ENCODE peak calls at places on chromosomes 6 and 20, in six cellular contexts. One of them, this sample, is unnamed.

GRCh38 chr20:25148982-25149846 is 46.3 kb upstream of the ENTPD6 start:
- DNase-seq in fibroblast of lung: peak; percentile 4
- DNase-seq in MM.1S: no peak
- DNase-seq in mammary epithelial cell: no peak
- DNase-seq in PC-3: no peak
- DNase-seq in K562: no peak
- DNase-seq in this sample: no peak

GRCh38 chr6:110537208-110538123 is 61.1 kb upstream of the SLC22A16 start:
- DNase-seq in PC-3: peak; percentile 93
- DNase-seq in K562: no peak
- DNase-seq in mammary epithelial cell: peak; percentile 99
- DNase-seq in MM.1S: no peak
- DNase-seq in fibroblast of lung: peak; percentile 96
- DNase-seq in this sample: no peak

GRCh38 chr6:24517659-24518538 is 23.1 kb downstream of the ALDH5A1 start:
- DNase-seq in PC-3: no peak
- DNase-seq in mammary epithelial cell: no peak
- DNase-seq in fibroblast of lung: no peak
- DNase-seq in K562: no peak
- DNase-seq in MM.1S: peak; percentile 53
- DNase-seq in this sample: no peak

GRCh38 chr6:160160450-160160849 is 38.8 kb downstream of the SLC22A1 start:
- DNase-seq in mammary epithelial cell: no peak
- DNase-seq in MM.1S: no peak
- DNase-seq in K562: peak; percentile 46
- DNase-seq in PC-3: peak; percentile 55
- DNase-seq in fibroblast of lung: peak; percentile 48
- DNase-seq in this sample: no peak

GRCh38 chr6:168574075-168574698 is 133.2 kb downstream of the SMOC2 start:
- DNase-seq in mammary epithelial cell: no peak
- DNase-seq in PC-3: no peak
- DNase-seq in MM.1S: no peak
- DNase-seq in fibroblast of lung: no peak
- DNase-seq in K562: no peak
- DNase-seq in this sample: no peak

GRCh38 chr20:52789716-52790115 is 182.4 kb upstream of the TSHZ2 start:
- DNase-seq in PC-3: no peak
- DNase-seq in MM.1S: no peak
- DNase-seq in mammary epithelial cell: no peak
- DNase-seq in K562: no peak
- DNase-seq in fibroblast of lung: no peak
- DNase-seq in this sample: no peak

GRCh38 chr6:12537389-12537788 is 179.2 kb upstream of the PHACTR1 start:
- DNase-seq in PC-3: no peak
- DNase-seq in mammary epithelial cell: no peak
- DNase-seq in MM.1S: no peak
- DNase-seq in K562: no peak
- DNase-seq in fibroblast of lung: no peak
- DNase-seq in this sample: no peak

GRCh38 chr6:4922488-4923037 is 81.3 kb downstream of the RPP40 start:
- DNase-seq in mammary epithelial cell: no peak
- DNase-seq in PC-3: no peak
- DNase-seq in MM.1S: no peak
- DNase-seq in K562: no peak
- DNase-seq in fibroblast of lung: no peak
- DNase-seq in this sample: no peak

GRCh38 chr6:86477510-86478166 is 459.7 kb upstream of the HTR1E start:
- DNase-seq in fibroblast of lung: no peak
- DNase-seq in PC-3: no peak
- DNase-seq in mammary epithelial cell: no peak
- DNase-seq in K562: no peak
- DNase-seq in MM.1S: peak; percentile 92
- DNase-seq in this sample: peak; percentile 70

GRCh38 chr6:143449731-143450452 is 603 bp downstream of the ADAT2 start:
- DNase-seq in MM.1S: peak; percentile 26
- DNase-seq in PC-3: peak; percentile 22
- DNase-seq in K562: peak; percentile 38
- DNase-seq in mammary epithelial cell: no peak
- DNase-seq in fibroblast of lung: peak; percentile 59
- DNase-seq in this sample: peak; percentile 30

GRCh38 chr20:17810847-17811604 is 111.3 kb downstream of the BANF2 start:
- DNase-seq in K562: no peak
- DNase-seq in MM.1S: no peak
- DNase-seq in fibroblast of lung: no peak
- DNase-seq in PC-3: no peak
- DNase-seq in mammary epithelial cell: no peak
- DNase-seq in this sample: no peak

GRCh38 chr6:43608310-43608763 is 20.7 kb downstream of the GTPBP2 start:
- DNase-seq in PC-3: peak; percentile 86
- DNase-seq in MM.1S: peak; percentile 48
- DNase-seq in fibroblast of lung: peak; percentile 93
- DNase-seq in mammary epithelial cell: peak; percentile 45
- DNase-seq in K562: peak; percentile 74
- DNase-seq in this sample: peak; percentile 84

GRCh38 chr6:168417158-168417557 is 23.8 kb upstream of the SMOC2 start:
- DNase-seq in PC-3: no peak
- DNase-seq in mammary epithelial cell: no peak
- DNase-seq in fibroblast of lung: no peak
- DNase-seq in MM.1S: no peak
- DNase-seq in K562: no peak
- DNase-seq in this sample: peak; percentile 22

GRCh38 chr20:54456972-54457371 is 18.4 kb upstream of the DOK5 start:
- DNase-seq in fibroblast of lung: no peak
- DNase-seq in mammary epithelial cell: no peak
- DNase-seq in MM.1S: no peak
- DNase-seq in PC-3: no peak
- DNase-seq in K562: no peak
- DNase-seq in this sample: no peak

DNA sequence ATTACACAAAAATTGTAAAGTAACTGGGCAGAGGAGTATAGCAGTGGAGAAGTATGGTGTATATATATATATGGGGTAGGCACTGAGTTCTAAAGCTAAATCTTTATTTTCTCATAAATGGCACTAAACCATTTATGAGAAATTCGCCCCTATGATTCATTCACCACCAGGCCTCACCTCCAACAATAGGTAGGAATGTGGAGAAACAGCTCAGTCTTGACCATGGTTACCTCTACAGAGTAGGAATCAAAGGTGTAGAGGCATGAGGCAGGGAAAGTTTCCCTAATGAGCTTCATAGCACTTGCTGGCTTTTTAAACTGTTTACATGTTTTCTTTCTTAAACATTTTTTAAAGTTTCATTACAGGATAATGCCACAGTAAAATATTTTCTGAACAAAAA is 36.9 kb upstream of the SUMO4 start:
- DNase-seq in MM.1S: no peak
- DNase-seq in PC-3: peak; percentile 73
- DNase-seq in K562: no peak
- DNase-seq in fibroblast of lung: no peak
- DNase-seq in mammary epithelial cell: peak; percentile 77
- DNase-seq in this sample: no peak
- H4K20me1 ChIP-seq in MM.1S: no peaks in the 10 kb centered on the region
- H4K20me1 ChIP-seq in PC-3: no peaks in the 10 kb centered on the region
- H4K20me1 ChIP-seq in K562: peaks cover 13% of the 10 kb centered on the region
- H4K20me1 ChIP-seq in fibroblast of lung: no peaks in the 10 kb centered on the region
- H4K20me1 ChIP-seq in mammary epithelial cell: no peaks in the 10 kb centered on the region
- H4K20me1 ChIP-seq in this sample: peaks cover 74% of the 10 kb centered on the region

GRCh38 chr6:170000071-170000843 is 248.8 kb downstream of the ERMARD start:
- DNase-seq in fibroblast of lung: no peak
- DNase-seq in MM.1S: no peak
- DNase-seq in PC-3: no peak
- DNase-seq in mammary epithelial cell: no peak
- DNase-seq in K562: no peak
- DNase-seq in this sample: no peak
- H3K9me3 ChIP-seq in fibroblast of lung: no peaks in the 10 kb centered on the region
- H3K9me3 ChIP-seq in MM.1S: no peaks in the 10 kb centered on the region
- H3K9me3 ChIP-seq in PC-3: no peaks in the 10 kb centered on the region
- H3K9me3 ChIP-seq in mammary epithelial cell: peaks cover 17% of the 10 kb centered on the region
- H3K9me3 ChIP-seq in K562: no peaks in the 10 kb centered on the region
- H3K9me3 ChIP-seq in this sample: peaks cover 12% of the 10 kb centered on the region

DNA sequence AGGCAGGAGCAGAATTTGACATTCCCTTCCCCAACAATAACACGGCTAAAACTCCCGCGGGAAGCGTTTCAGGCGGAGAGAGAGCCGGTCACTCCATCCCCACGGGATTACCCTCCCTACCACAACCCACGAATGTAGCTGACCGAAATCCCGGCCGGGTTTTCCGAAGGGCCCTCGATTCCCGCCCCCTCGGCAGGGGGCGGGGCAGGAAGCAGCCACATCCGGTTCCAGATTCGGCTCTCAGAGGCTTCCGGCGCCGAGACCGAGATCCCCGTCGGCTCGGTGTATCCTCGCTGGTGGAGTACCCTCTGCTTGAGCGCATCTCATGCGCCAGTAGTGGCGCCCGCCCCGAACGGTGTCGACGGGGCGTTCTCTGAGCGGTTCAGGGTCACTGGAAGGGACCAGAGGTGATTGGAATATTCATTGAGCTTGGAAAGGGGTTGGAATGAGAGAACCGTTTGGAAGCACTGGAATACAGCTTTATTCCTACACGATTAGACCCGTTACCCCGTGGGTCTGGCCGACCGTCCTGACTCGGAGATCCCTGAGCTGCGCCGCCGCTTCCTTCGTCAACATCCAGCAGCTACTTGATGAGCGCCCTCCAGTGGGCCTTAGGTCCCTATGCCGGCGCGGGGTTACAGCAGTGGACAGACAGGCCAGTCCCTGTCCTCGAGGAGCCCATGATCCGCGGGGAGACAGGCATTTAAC is 649 bp upstream of the RGL2 start:
- DNase-seq in mammary epithelial cell: peak; percentile 90
- DNase-seq in PC-3: peak; percentile 93
- DNase-seq in MM.1S: peak; percentile 95
- DNase-seq in fibroblast of lung: peak; percentile 89
- DNase-seq in K562: peak; percentile 93
- DNase-seq in this sample: peak; percentile 96
- H3K9ac ChIP-seq in mammary epithelial cell: peak overlapping the region; percentile 68
- H3K9ac ChIP-seq in PC-3: peak overlapping the region; percentile 80
- H3K9ac ChIP-seq in MM.1S: peak overlapping the region; percentile 96
- H3K9ac ChIP-seq in fibroblast of lung: peak overlapping the region; percentile 96
- H3K9ac ChIP-seq in K562: peak overlapping the region; percentile 94
- H3K9ac ChIP-seq in this sample: peak overlapping the region; percentile 68

GRCh38 chr20:45069261-45069660 is 31.7 kb downstream of the KCNS1 start:
- DNase-seq in mammary epithelial cell: no peak
- DNase-seq in PC-3: no peak
- DNase-seq in K562: no peak
- DNase-seq in fibroblast of lung: no peak
- DNase-seq in MM.1S: no peak
- DNase-seq in this sample: no peak

GRCh38 chr20:45066372-45066771 is 34.6 kb downstream of the KCNS1 start:
- DNase-seq in K562: no peak
- DNase-seq in mammary epithelial cell: no peak
- DNase-seq in fibroblast of lung: peak; percentile 68
- DNase-seq in PC-3: no peak
- DNase-seq in MM.1S: no peak
- DNase-seq in this sample: no peak

GRCh38 chr20:45067087-45067486 is 33.8 kb downstream of the KCNS1 start:
- DNase-seq in K562: no peak
- DNase-seq in MM.1S: no peak
- DNase-seq in mammary epithelial cell: peak; percentile 43
- DNase-seq in PC-3: peak; percentile 44
- DNase-seq in fibroblast of lung: no peak
- DNase-seq in this sample: no peak

GRCh38 chr20:45064812-45065211 is 36.1 kb downstream of the KCNS1 start:
- DNase-seq in MM.1S: no peak
- DNase-seq in mammary epithelial cell: no peak
- DNase-seq in PC-3: no peak
- DNase-seq in K562: no peak
- DNase-seq in fibroblast of lung: no peak
- DNase-seq in this sample: no peak

GRCh38 chr20:45067558-45067957 is 33.4 kb downstream of the KCNS1 start:
- DNase-seq in MM.1S: no peak
- DNase-seq in K562: no peak
- DNase-seq in mammary epithelial cell: peak; percentile 60
- DNase-seq in PC-3: peak; percentile 6
- DNase-seq in fibroblast of lung: no peak
- DNase-seq in this sample: no peak
- H4K20me1 ChIP-seq in MM.1S: peaks cover 3% of the 10 kb centered on the region
- H4K20me1 ChIP-seq in K562: peaks cover 7% of the 10 kb centered on the region
- H4K20me1 ChIP-seq in mammary epithelial cell: no peaks in the 10 kb centered on the region
- H4K20me1 ChIP-seq in PC-3: no peaks in the 10 kb centered on the region
- H4K20me1 ChIP-seq in fibroblast of lung: no peaks in the 10 kb centered on the region
- H4K20me1 ChIP-seq in this sample: no peaks in the 10 kb centered on the region

DNA sequence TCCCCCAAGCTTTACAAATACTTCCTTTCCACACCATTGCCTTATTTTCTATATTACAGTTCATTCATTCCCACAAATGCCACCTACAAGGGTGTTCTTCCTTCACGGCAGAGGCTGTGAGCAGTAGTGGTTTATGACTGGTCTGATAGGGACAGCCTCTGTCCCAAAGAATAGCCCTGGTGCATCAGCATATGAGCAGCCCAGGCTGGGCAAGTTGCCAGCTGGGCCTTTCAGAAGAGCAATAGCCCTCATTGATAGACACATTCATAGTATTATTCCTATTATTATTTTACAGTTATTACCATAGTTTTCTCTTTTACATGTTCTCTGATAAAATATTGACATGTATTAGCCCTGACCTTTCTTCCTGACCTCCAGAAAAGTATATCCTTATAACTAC is 149.9 kb downstream of the MMS22L start:
- DNase-seq in K562: no peak
- DNase-seq in fibroblast of lung: no peak
- DNase-seq in mammary epithelial cell: no peak
- DNase-seq in MM.1S: no peak
- DNase-seq in PC-3: peak; percentile 6
- DNase-seq in this sample: no peak
- H3K9me3 ChIP-seq in K562: no peaks in the 10 kb centered on the region
- H3K9me3 ChIP-seq in fibroblast of lung: no peaks in the 10 kb centered on the region
- H3K9me3 ChIP-seq in mammary epithelial cell: no peaks in the 10 kb centered on the region
- H3K9me3 ChIP-seq in MM.1S: no peaks in the 10 kb centered on the region
- H3K9me3 ChIP-seq in PC-3: no peaks in the 10 kb centered on the region
- H3K9me3 ChIP-seq in this sample: no peaks in the 10 kb centered on the region